ENCODE peak calls at places on chromosome 13, in nine cellular contexts. One of them, this sample, is unnamed.

GRCh38 chr13:77907653-77908341 is 10.8 kb downstream of the EDNRB start:
- DNase-seq in dermis microvascular lymphatic vessel endothelial cell: peak
- DNase-seq in dermis blood vessel endothelial cell: peak
- DNase-seq in NCI-H1092 treated with DMSO at 0.1 percent for 48 hours: no peak
- DNase-seq in AG08395: no peak
- DNase-seq in GM23338: no peak
- DNase-seq in NT2/D1: no peak
- DNase-seq in stimulated activated CD8-positive, alpha-beta memory T cell treated with anti-CD3 and anti-CD28 coated beads, Interleukin-12 subunit alpha, Interleukin-12 subunit beta, amount 100 ng/mL, for 4 hours: no peak
- DNase-seq in HuH-7.5: no peak
- DNase-seq in this sample: no peak

GRCh38 chr13:29465741-29466293 is 129.7 kb downstream of the SLC7A1 start:
- DNase-seq in dermis microvascular lymphatic vessel endothelial cell: no peak
- DNase-seq in dermis blood vessel endothelial cell: peak
- DNase-seq in NCI-H1092 treated with DMSO at 0.1 percent for 48 hours: no peak
- DNase-seq in AG08395: peak
- DNase-seq in GM23338: no peak
- DNase-seq in NT2/D1: no peak
- DNase-seq in stimulated activated CD8-positive, alpha-beta memory T cell treated with anti-CD3 and anti-CD28 coated beads, Interleukin-12 subunit alpha, Interleukin-12 subunit beta, amount 100 ng/mL, for 4 hours: no peak
- DNase-seq in HuH-7.5: no peak
- DNase-seq in this sample: peak

GRCh38 chr13:85486663-85487062 is 312.6 kb downstream of the SLITRK6 start:
- DNase-seq in dermis microvascular lymphatic vessel endothelial cell: no peak
- DNase-seq in dermis blood vessel endothelial cell: no peak
- DNase-seq in NCI-H1092 treated with DMSO at 0.1 percent for 48 hours: no peak
- DNase-seq in AG08395: no peak
- DNase-seq in GM23338: no peak
- DNase-seq in NT2/D1: no peak
- DNase-seq in stimulated activated CD8-positive, alpha-beta memory T cell treated with anti-CD3 and anti-CD28 coated beads, Interleukin-12 subunit alpha, Interleukin-12 subunit beta, amount 100 ng/mL, for 4 hours: no peak
- DNase-seq in HuH-7.5: no peak
- DNase-seq in this sample: no peak

GRCh38 chr13:113122571-113123225 is at the start of gene F10:
- DNase-seq in dermis microvascular lymphatic vessel endothelial cell: no peak
- DNase-seq in dermis blood vessel endothelial cell: peak
- DNase-seq in NCI-H1092 treated with DMSO at 0.1 percent for 48 hours: no peak
- DNase-seq in AG08395: peak
- DNase-seq in GM23338: peak
- DNase-seq in NT2/D1: no peak
- DNase-seq in stimulated activated CD8-positive, alpha-beta memory T cell treated with anti-CD3 and anti-CD28 coated beads, Interleukin-12 subunit alpha, Interleukin-12 subunit beta, amount 100 ng/mL, for 4 hours: no peak
- DNase-seq in HuH-7.5: peak
- DNase-seq in this sample: peak

GRCh38 chr13:91767681-91768080 is 369.3 kb downstream of the GPC5 start:
- DNase-seq in dermis microvascular lymphatic vessel endothelial cell: no peak
- DNase-seq in dermis blood vessel endothelial cell: no peak
- DNase-seq in NCI-H1092 treated with DMSO at 0.1 percent for 48 hours: no peak
- DNase-seq in AG08395: no peak
- DNase-seq in GM23338: no peak
- DNase-seq in NT2/D1: no peak
- DNase-seq in stimulated activated CD8-positive, alpha-beta memory T cell treated with anti-CD3 and anti-CD28 coated beads, Interleukin-12 subunit alpha, Interleukin-12 subunit beta, amount 100 ng/mL, for 4 hours: no peak
- DNase-seq in HuH-7.5: no peak
- DNase-seq in this sample: no peak

GRCh38 chr13:46896346-46897138 is at the start of gene HTR2A:
- DNase-seq in dermis microvascular lymphatic vessel endothelial cell: no peak
- DNase-seq in dermis blood vessel endothelial cell: no peak
- DNase-seq in NCI-H1092 treated with DMSO at 0.1 percent for 48 hours: no peak
- DNase-seq in AG08395: peak
- DNase-seq in GM23338: peak
- DNase-seq in NT2/D1: no peak
- DNase-seq in stimulated activated CD8-positive, alpha-beta memory T cell treated with anti-CD3 and anti-CD28 coated beads, Interleukin-12 subunit alpha, Interleukin-12 subunit beta, amount 100 ng/mL, for 4 hours: no peak
- DNase-seq in HuH-7.5: no peak
- DNase-seq in this sample: no peak

GRCh38 chr13:33262554-33262953 is 23.0 kb downstream of the STARD13 start:
- DNase-seq in dermis microvascular lymphatic vessel endothelial cell: no peak
- DNase-seq in dermis blood vessel endothelial cell: no peak
- DNase-seq in NCI-H1092 treated with DMSO at 0.1 percent for 48 hours: no peak
- DNase-seq in AG08395: no peak
- DNase-seq in GM23338: no peak
- DNase-seq in NT2/D1: no peak
- DNase-seq in stimulated activated CD8-positive, alpha-beta memory T cell treated with anti-CD3 and anti-CD28 coated beads, Interleukin-12 subunit alpha, Interleukin-12 subunit beta, amount 100 ng/mL, for 4 hours: no peak
- DNase-seq in HuH-7.5: no peak
- DNase-seq in this sample: peak

GRCh38 chr13:99558570-99559180 is 57.4 kb downstream of the TM9SF2 start:
- DNase-seq in dermis microvascular lymphatic vessel endothelial cell: no peak
- DNase-seq in dermis blood vessel endothelial cell: no peak
- DNase-seq in NCI-H1092 treated with DMSO at 0.1 percent for 48 hours: no peak
- DNase-seq in AG08395: no peak
- DNase-seq in GM23338: no peak
- DNase-seq in NT2/D1: no peak
- DNase-seq in stimulated activated CD8-positive, alpha-beta memory T cell treated with anti-CD3 and anti-CD28 coated beads, Interleukin-12 subunit alpha, Interleukin-12 subunit beta, amount 100 ng/mL, for 4 hours: no peak
- DNase-seq in HuH-7.5: no peak
- DNase-seq in this sample: peak

GRCh38 chr13:38981096-38981495 is 9.5 kb downstream of the STOML3 start:
- DNase-seq in dermis microvascular lymphatic vessel endothelial cell: no peak
- DNase-seq in dermis blood vessel endothelial cell: no peak
- DNase-seq in NCI-H1092 treated with DMSO at 0.1 percent for 48 hours: peak
- DNase-seq in AG08395: no peak
- DNase-seq in GM23338: peak
- DNase-seq in NT2/D1: no peak
- DNase-seq in stimulated activated CD8-positive, alpha-beta memory T cell treated with anti-CD3 and anti-CD28 coated beads, Interleukin-12 subunit alpha, Interleukin-12 subunit beta, amount 100 ng/mL, for 4 hours: no peak
- DNase-seq in HuH-7.5: no peak
- DNase-seq in this sample: no peak

This sample was measured in HepG2.